ENCODE peak calls at places on chromosomes 3 and 15, in four cellular contexts. E is AG04449; U is transverse colon; V is CD4-positive, alpha-beta T cell. Q is an unnamed sample.

GRCh38 chr15:90845201-90845949 is 23.0 kb upstream of the FURIN start:
- DNase-seq in E (peak; percentile 53), U (peak; percentile 29), V (no peak), Q (peak; percentile 85)

GRCh38 chr3:17055374-17056276 is 170.9 kb downstream of the PLCL2 start:
- DNase-seq in E (peak; percentile 77), U (no peak), V (no peak), Q (no peak)

GRCh38 chr3:73235768-73236167 is 174.3 kb downstream of the EBLN2 start:
- DNase-seq in E (no peak), U (no peak), V (no peak), Q (no peak)

GRCh38 chr3:105827959-105828358 is 40.9 kb downstream of the CBLB start:
- DNase-seq in E (peak; percentile 38), U (peak; percentile 26), V (no peak), Q (peak; percentile 88)

GRCh38 chr3:31027914-31028313 is 133.5 kb upstream of the GADL1 start:
- DNase-seq in E (no peak), U (no peak), V (no peak), Q (no peak)

GRCh38 chr3:16388850-16389411 is 123.9 kb downstream of the OXNAD1 start:
- DNase-seq in E (no peak), U (no peak), V (no peak), Q (no peak)

GRCh38 chr3:104673981-104674380 is 692.7 kb upstream of the ALCAM start:
- DNase-seq in E (no peak), U (no peak), V (no peak), Q (no peak)

GRCh38 chr3:194521514-194522260 is 34.9 kb upstream of the ATP13A3 start:
- DNase-seq in E (peak; percentile 16), U (no peak), V (no peak), Q (peak; percentile 17)

GRCh38 chr15:68309024-68309423 is 31.5 kb downstream of the FEM1B start:
- DNase-seq in E (no peak), U (no peak), V (no peak), Q (no peak)

GRCh38 chr15:27234593-27234992 is 263.6 kb downstream of the GABRG3 start:
- DNase-seq in E (no peak), U (no peak), V (no peak), Q (no peak)

GRCh38 chr15:27235689-27236088 is 264.7 kb downstream of the GABRG3 start:
- DNase-seq in E (no peak), U (no peak), V (no peak), Q (no peak)

GRCh38 chr15:27237319-27237939 is 266.4 kb downstream of the GABRG3 start:
- DNase-seq in E (no peak), U (no peak), V (no peak), Q (no peak)

GRCh38 chr15:27232876-27233275 is 261.9 kb downstream of the GABRG3 start:
- DNase-seq in E (no peak), U (no peak), V (no peak), Q (no peak)

GRCh38 chr15:27235161-27235560 is 264.2 kb downstream of the GABRG3 start:
- DNase-seq in E (no peak), U (no peak), V (no peak), Q (no peak)
- TF ChIP-seq CTCF in E (no peak), U (no peak), V (no peak), Q (no peak)

DNA sequence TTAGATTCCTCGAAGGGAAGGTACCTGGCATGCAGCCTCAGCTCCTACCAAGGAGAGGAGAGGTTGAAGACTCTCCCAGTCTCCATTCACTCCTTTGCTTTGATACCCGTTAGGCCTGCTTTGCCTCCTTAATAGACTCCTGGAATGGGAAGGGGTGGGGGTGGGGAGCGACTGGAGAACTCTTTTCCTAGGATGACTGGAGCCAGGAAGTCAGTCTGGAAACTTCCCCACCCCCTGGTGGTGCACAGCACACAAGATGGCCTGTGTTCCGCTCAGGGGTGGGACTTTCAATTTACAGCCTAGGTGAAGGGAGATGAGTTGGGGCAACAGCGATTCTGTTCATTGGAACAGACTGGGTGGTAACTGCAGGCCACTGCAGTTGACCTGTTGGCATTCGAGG is 21.4 kb upstream of the CELF6 start:
- DNase-seq in E (no peak), U (no peak), V (no peak), Q (no peak)
- TF ChIP-seq CTCF in E (peak; percentile 8), U (no peak), V (no peak), Q (peak; percentile 36)

GRCh38 chr3:150384517-150385212 is 23.4 kb upstream of the TSC22D2 start:
- DNase-seq in E (no peak), U (peak; percentile 40), V (peak; percentile 22), Q (no peak)
- TF ChIP-seq CTCF in E (no peak), U (no peak), V (peak; percentile 74), Q (no peak)

GRCh38 chr15:88908697-88909621 is 4.2 kb downstream of the MFGE8 start:
- DNase-seq in E (no peak), U (no peak), V (no peak), Q (no peak)
- TF ChIP-seq CTCF in E (no peak), U (no peak), V (no peak), Q (no peak)

DNA sequence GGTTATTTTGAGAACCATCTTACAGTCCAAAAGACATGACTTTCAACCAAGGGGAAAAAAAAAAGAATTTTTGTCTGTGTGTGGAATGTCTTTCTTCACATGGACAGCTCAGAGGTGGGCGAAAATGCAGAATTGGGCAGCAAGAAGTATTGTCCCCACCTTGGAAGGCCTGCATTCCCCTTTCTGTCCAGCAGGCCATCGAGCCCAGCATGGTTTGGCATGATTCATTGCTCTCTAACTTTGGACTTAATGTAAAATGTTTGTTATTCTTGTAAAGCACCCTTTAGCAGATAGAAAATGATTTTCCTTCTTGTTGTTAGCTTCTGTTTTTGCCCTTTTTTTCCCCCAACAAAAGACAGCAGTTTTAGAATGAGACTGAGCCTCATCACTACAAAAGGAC is 12.4 kb downstream of the MYO1E start:
- DNase-seq in E (no peak), U (no peak), V (no peak), Q (no peak)
- TF ChIP-seq CTCF in E (no peak), U (no peak), V (no peak), Q (peak; percentile 63)

GRCh38 chr15:52785672-52786406 is 4.3 kb downstream of the ONECUT1 start:
- DNase-seq in E (no peak), U (no peak), V (no peak), Q (no peak)

GRCh38 chr15:52783191-52783829 is 6.8 kb downstream of the ONECUT1 start:
- DNase-seq in E (no peak), U (no peak), V (no peak), Q (no peak)

GRCh38 chr15:52784799-52785671 is 5.1 kb downstream of the ONECUT1 start:
- DNase-seq in E (no peak), U (no peak), V (no peak), Q (no peak)

GRCh38 chr15:52782514-52782913 is 7.6 kb downstream of the ONECUT1 start:
- DNase-seq in E (no peak), U (no peak), V (no peak), Q (no peak)

DNA sequence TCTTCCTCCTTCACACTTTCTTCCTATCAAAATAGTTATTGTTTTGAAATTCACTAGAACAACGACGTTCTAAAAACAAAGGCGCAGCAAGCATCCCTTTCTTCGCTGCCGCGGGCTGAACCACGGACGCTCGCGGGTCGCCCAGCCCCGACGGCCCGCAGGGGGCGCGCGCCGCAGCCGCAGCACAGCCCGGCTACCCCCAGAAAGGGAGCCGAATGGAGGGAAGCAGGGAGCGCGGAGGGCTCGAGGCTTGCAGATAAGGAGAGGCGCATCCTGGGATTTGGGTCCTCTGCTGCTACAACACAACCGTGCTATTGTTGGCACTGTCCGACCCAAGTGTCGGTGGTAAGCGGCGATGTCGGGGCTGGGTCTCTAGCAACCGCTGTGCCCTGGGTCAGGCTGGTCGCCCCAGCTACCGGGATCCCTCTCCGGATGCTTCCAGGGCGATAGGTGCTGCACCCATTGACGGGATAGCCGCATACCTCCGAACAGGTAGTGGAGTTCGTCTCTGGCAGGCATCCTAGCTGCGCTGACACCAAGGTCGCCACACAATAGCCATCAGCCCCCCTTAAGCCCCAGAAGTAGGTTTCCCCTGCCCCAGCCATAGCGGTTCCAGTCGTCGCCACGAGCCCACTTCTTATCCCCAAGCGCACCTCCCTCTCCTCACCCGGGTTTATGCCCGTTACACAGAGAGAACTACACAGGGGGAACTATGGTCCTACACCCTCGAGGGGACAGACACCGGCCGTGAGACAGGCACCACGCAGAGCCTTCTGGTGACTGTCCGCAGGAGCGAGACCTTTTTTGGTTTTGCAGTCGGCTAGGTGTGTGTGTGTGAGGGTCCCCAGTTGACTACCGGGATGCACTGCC is 6.0 kb downstream of the ONECUT1 start:
- DNase-seq in E (no peak), U (no peak), V (peak; percentile 21), Q (no peak)
- TF ChIP-seq CTCF in E (peak; percentile 17), U (peak; percentile 43), V (peak; percentile 60), Q (peak; percentile 70)

DNA sequence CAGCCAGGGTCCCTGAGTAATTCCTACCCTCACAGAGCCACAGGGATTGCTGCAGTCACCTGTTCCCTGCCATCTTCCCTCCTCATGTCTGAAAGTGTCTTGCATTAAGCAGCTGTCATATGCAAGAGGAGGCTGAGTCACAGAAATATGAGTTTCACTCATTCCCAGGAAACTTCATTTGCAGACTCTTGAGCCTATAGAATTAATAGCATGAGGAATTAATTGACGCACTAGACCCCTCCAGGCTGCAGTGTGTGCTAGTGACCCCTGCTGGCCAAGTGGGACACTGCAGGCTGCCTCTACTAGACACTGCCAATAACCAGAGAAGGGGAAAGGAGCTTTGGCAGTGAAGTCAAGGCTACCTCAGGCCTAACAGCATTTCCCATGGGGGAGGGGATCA is 50.6 kb upstream of the SLC6A1 start:
- DNase-seq in E (no peak), U (no peak), V (no peak), Q (peak; percentile 8)
- TF ChIP-seq CTCF in E (peak; percentile 51), U (peak; percentile 42), V (peak; percentile 35), Q (peak; percentile 92)

DNA sequence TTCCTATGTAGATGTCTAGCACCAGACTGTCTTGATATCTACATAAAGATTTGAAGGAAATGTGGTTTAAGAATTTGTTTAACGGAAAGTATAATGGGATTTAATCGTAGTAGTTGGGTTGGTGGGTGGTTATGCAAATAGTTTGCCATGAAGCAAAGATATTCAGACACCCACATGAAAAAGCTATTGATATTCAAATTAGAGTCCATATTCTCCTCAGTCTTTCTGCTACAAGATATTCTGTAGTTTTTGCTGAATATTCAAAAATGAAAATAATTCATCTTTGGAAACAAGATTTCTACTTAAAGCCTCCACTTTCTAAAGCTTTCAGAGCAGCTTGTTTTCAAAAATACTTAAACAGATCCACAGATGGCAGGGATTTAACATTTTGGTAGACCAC is 98.3 kb downstream of the GMNC start:
- DNase-seq in E (no peak), U (no peak), V (no peak), Q (no peak)
- TF ChIP-seq CTCF in E (no peak), U (no peak), V (no peak), Q (no peak)

DNA sequence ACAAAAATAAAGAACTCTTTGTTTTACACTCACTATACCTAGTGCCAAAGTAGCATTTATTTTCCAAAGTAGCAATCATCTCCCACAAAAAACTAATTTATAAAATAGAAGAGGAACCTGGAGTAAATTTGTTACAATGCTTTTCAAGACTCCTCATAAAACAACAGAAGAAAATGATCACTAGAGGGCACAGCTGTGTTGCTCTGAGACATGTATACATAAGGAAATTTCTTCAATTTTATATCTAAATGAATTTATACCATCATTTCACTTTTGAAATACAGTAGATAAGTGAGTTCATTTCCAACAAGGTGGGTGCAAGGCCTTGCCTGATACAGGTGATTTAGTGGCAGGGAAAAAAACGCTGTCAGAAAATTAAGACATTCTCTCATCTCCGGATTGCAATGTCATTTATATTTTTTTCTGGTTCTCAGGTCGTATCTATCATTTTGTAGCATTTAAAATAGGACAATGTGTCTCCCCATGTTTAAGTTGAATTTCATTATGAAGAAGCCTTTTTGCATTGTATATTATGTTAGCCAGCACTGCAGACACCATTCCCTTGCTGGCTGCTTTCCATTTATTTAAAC is 25.3 kb upstream of the ARHGEF26 start:
- DNase-seq in E (peak; percentile 14), U (no peak), V (no peak), Q (no peak)
- TF ChIP-seq CTCF in E (peak; percentile 18), U (peak; percentile 31), V (no peak), Q (peak; percentile 48)

Q was measured in HFFc6.